ENCODE peak calls at places on chromosomes 3 and 15, in four cellular contexts. One of them, this sample, is unnamed.

GRCh38 chr15:96230557-96231181 is 99.8 kb upstream of the NR2F2 start:
- DNase-seq in upper lobe of right lung: no peak
- DNase-seq in fibroblast of lung: peak; percentile 37
- DNase-seq in GM12878: no peak
- DNase-seq in this sample: no peak

GRCh38 chr3:163785693-163786092 is 1292.6 kb downstream of the SI start:
- DNase-seq in upper lobe of right lung: no peak
- DNase-seq in fibroblast of lung: no peak
- DNase-seq in GM12878: no peak
- DNase-seq in this sample: no peak

GRCh38 chr3:72143322-72143721 is 358.4 kb upstream of the PROK2 start:
- DNase-seq in upper lobe of right lung: no peak
- DNase-seq in fibroblast of lung: peak; percentile 61
- DNase-seq in GM12878: no peak
- DNase-seq in this sample: no peak

GRCh38 chr15:23823508-23823907 is 136.4 kb upstream of the NDN start:
- DNase-seq in upper lobe of right lung: no peak
- DNase-seq in fibroblast of lung: no peak
- DNase-seq in GM12878: no peak
- DNase-seq in this sample: no peak

GRCh38 chr15:70242962-70243685 is 145.4 kb upstream of the TLE3 start:
- DNase-seq in upper lobe of right lung: no peak
- DNase-seq in fibroblast of lung: no peak
- DNase-seq in GM12878: no peak
- DNase-seq in this sample: no peak

GRCh38 chr15:76325704-76326103 is 10.9 kb upstream of the ISL2 start:
- DNase-seq in upper lobe of right lung: no peak
- DNase-seq in fibroblast of lung: no peak
- DNase-seq in GM12878: no peak
- DNase-seq in this sample: no peak

GRCh38 chr15:63896336-63897115 is 62.8 kb upstream of the HERC1 start:
- DNase-seq in upper lobe of right lung: peak; percentile 56
- DNase-seq in fibroblast of lung: peak; percentile 62
- DNase-seq in GM12878: peak; percentile 90
- DNase-seq in this sample: no peak

GRCh38 chr15:91867581-91868026 is 14.1 kb downstream of the SLCO3A1 start:
- DNase-seq in upper lobe of right lung: peak; percentile 92
- DNase-seq in fibroblast of lung: peak; percentile 94
- DNase-seq in GM12878: no peak
- DNase-seq in this sample: peak; percentile 89

GRCh38 chr3:33658971-33659848 is 58.8 kb downstream of the CLASP2 start:
- DNase-seq in upper lobe of right lung: peak; percentile 80
- DNase-seq in fibroblast of lung: peak; percentile 95
- DNase-seq in GM12878: peak; percentile 23
- DNase-seq in this sample: peak; percentile 71

GRCh38 chr3:128572644-128573105 is 77.9 kb downstream of the RPN1 start:
- DNase-seq in upper lobe of right lung: no peak
- DNase-seq in fibroblast of lung: no peak
- DNase-seq in GM12878: peak; percentile 27
- DNase-seq in this sample: no peak

GRCh38 chr3:49878686-49879085 is 9.0 kb upstream of the CAMKV start:
- DNase-seq in upper lobe of right lung: no peak
- DNase-seq in fibroblast of lung: no peak
- DNase-seq in GM12878: no peak
- DNase-seq in this sample: no peak

GRCh38 chr3:49883992-49884391 is 14.3 kb upstream of the CAMKV start:
- DNase-seq in upper lobe of right lung: no peak
- DNase-seq in fibroblast of lung: no peak
- DNase-seq in GM12878: no peak
- DNase-seq in this sample: no peak

GRCh38 chr3:49882182-49882581 is 12.5 kb upstream of the CAMKV start:
- DNase-seq in upper lobe of right lung: no peak
- DNase-seq in fibroblast of lung: peak; percentile 45
- DNase-seq in GM12878: no peak
- DNase-seq in this sample: no peak

GRCh38 chr3:49879721-49880120 is 10.0 kb upstream of the CAMKV start:
- DNase-seq in upper lobe of right lung: no peak
- DNase-seq in fibroblast of lung: no peak
- DNase-seq in GM12878: no peak
- DNase-seq in this sample: no peak

GRCh38 chr3:49880581-49881328 is 11.0 kb upstream of the CAMKV start:
- DNase-seq in upper lobe of right lung: no peak
- DNase-seq in fibroblast of lung: no peak
- DNase-seq in GM12878: no peak
- DNase-seq in this sample: no peak
- H3K27ac ChIP-seq in upper lobe of right lung: no peak overlapping the region
- H3K27ac ChIP-seq in fibroblast of lung: no peak overlapping the region
- H3K27ac ChIP-seq in GM12878: no peak overlapping the region
- H3K27ac ChIP-seq in this sample: no peak overlapping the region

GRCh38 chr15:52710050-52710709 is 31.0 kb upstream of the ATOSA start:
- DNase-seq in upper lobe of right lung: no peak
- DNase-seq in fibroblast of lung: no peak
- DNase-seq in GM12878: peak; percentile 8
- DNase-seq in this sample: no peak
- H3K4me3 ChIP-seq in upper lobe of right lung: no peak overlapping the region
- H3K4me3 ChIP-seq in fibroblast of lung: no peak overlapping the region
- H3K4me3 ChIP-seq in GM12878: no peak overlapping the region
- H3K4me3 ChIP-seq in this sample: no peak overlapping the region

DNA sequence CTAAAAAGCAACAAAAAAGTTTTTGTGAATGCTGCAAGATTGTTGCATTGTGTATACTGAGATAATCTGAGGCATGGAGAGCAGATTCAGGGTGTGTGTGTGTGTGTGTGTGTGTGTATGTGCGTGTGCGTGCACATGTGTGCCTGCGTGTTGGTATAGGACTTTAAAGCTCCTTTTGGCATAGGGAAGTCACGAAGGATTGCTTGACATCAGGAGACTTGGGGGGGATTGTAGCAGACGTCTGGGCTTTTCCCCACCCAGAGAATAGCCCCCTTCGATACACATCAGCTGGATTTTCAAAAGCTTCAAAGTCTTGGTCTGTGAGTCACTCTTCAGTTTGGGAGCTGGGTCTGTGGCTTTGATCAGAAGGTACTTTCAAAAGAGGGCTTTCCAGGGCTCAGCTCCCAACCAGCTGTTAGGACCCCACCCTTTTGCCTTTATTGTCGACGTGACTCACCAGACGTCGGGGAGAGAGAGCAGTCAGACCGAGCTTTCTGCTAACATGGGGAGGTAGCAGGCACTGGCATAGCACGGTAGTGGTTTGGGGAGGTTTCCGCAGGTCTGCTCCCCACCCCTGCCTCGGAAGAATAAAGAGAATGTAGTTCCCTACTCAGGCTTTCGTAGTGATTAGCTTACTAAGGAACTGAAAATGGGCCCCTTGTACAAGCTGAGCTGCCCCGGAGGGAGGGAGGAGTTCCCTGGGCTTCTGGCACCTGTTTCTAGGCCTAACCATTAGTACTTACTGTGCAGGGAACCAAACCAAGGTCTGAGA is 4.7 kb downstream of the BHLHE40 start:
- DNase-seq in upper lobe of right lung: no peak
- DNase-seq in fibroblast of lung: peak; percentile 92
- DNase-seq in GM12878: peak; percentile 95
- DNase-seq in this sample: no peak
- H3K4me1 ChIP-seq in upper lobe of right lung: peaks cover 58% of the 10 kb centered on the region
- H3K4me1 ChIP-seq in fibroblast of lung: peaks cover 32% of the 10 kb centered on the region
- H3K4me1 ChIP-seq in GM12878: peaks cover 31% of the 10 kb centered on the region
- H3K4me1 ChIP-seq in this sample: peaks cover 68% of the 10 kb centered on the region

GRCh38 chr3:176785207-176785606 is 412.1 kb downstream of the TBL1XR1 start:
- DNase-seq in upper lobe of right lung: no peak
- DNase-seq in fibroblast of lung: no peak
- DNase-seq in GM12878: no peak
- DNase-seq in this sample: no peak
- H3K27ac ChIP-seq in upper lobe of right lung: no peak overlapping the region
- H3K27ac ChIP-seq in fibroblast of lung: no peak overlapping the region
- H3K27ac ChIP-seq in GM12878: no peak overlapping the region
- H3K27ac ChIP-seq in this sample: no peak overlapping the region

GRCh38 chr3:42508562-42508961 is 6.1 kb downstream of the VIPR1 start:
- DNase-seq in upper lobe of right lung: no peak
- DNase-seq in fibroblast of lung: no peak
- DNase-seq in GM12878: no peak
- DNase-seq in this sample: peak; percentile 9

GRCh38 chr3:42507252-42507651 is 4.8 kb downstream of the VIPR1 start:
- DNase-seq in upper lobe of right lung: peak; percentile 63
- DNase-seq in fibroblast of lung: no peak
- DNase-seq in GM12878: no peak
- DNase-seq in this sample: peak; percentile 59

GRCh38 chr3:42509111-42509510 is 6.7 kb downstream of the VIPR1 start:
- DNase-seq in upper lobe of right lung: no peak
- DNase-seq in fibroblast of lung: no peak
- DNase-seq in GM12878: no peak
- DNase-seq in this sample: peak; percentile 6

GRCh38 chr3:42505849-42506410 is 3.5 kb downstream of the VIPR1 start:
- DNase-seq in upper lobe of right lung: peak; percentile 38
- DNase-seq in fibroblast of lung: no peak
- DNase-seq in GM12878: no peak
- DNase-seq in this sample: peak; percentile 26

DNA sequence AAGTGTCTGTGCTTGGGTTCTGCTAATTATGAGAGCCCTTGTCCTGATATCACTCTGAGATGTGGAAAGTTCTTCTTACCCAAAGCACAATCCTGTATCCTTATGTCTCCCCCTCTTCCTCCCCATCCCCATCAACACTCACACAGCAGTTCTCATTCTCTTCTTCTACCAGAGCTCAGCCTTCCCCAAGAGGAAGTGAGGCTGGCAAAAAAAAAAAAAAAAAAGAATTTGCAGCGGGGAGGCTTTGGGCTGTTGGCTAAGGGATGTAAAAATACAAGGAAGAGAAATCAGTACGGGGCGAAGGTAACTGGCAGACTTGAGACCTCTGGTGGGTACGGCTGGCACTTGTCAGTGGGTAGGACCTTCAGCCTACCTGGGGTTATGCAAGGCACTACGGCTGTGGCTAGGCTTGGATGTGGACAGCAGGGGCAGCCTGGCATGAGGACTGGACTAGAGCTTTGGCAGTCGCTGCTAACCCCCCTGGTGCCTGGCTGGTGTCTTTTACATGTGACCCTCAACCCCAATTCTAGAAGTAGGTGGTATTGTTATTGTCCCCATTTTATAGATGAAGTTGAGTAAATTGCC is 5.4 kb downstream of the VIPR1 start:
- DNase-seq in upper lobe of right lung: peak; percentile 63
- DNase-seq in fibroblast of lung: no peak
- DNase-seq in GM12878: no peak
- DNase-seq in this sample: peak; percentile 41
- H3K4me3 ChIP-seq in upper lobe of right lung: no peak overlapping the region
- H3K4me3 ChIP-seq in fibroblast of lung: no peak overlapping the region
- H3K4me3 ChIP-seq in GM12878: no peak overlapping the region
- H3K4me3 ChIP-seq in this sample: peak overlapping the region; percentile 15